ENCODE peak calls at places on chromosomes 1 and 21, in five cellular contexts. One of them, this sample, is unnamed.

GRCh38 chr1:115755436-115756370 is 12.8 kb downstream of the CASQ2 start:
- DNase-seq in CD4-positive, CD25-positive, alpha-beta regulatory T cell: no peak
- DNase-seq in HCT116: no peak
- DNase-seq in CD8-positive, alpha-beta memory T cell: no peak
- DNase-seq in IMR-90: no peak
- DNase-seq in this sample: no peak

GRCh38 chr1:198124665-198125064 is 32.1 kb upstream of the NEK7 start:
- DNase-seq in CD8-positive, alpha-beta memory T cell: no peak
- DNase-seq in CD4-positive, CD25-positive, alpha-beta regulatory T cell: no peak
- DNase-seq in HCT116: no peak
- DNase-seq in IMR-90: no peak
- DNase-seq in this sample: no peak

GRCh38 chr1:212754715-212755114 is 36.9 kb downstream of the NSL1 start:
- DNase-seq in CD4-positive, CD25-positive, alpha-beta regulatory T cell: no peak
- DNase-seq in CD8-positive, alpha-beta memory T cell: no peak
- DNase-seq in HCT116: no peak
- DNase-seq in IMR-90: no peak
- DNase-seq in this sample: no peak

GRCh38 chr1:201269241-201269640 is 14.1 kb upstream of the PKP1 start:
- DNase-seq in CD8-positive, alpha-beta memory T cell: no peak
- DNase-seq in CD4-positive, CD25-positive, alpha-beta regulatory T cell: no peak
- DNase-seq in IMR-90: no peak
- DNase-seq in HCT116: no peak
- DNase-seq in this sample: no peak

GRCh38 chr1:7042322-7043231 is 257.3 kb downstream of the CAMTA1 start:
- DNase-seq in IMR-90: peak; percentile 57
- DNase-seq in HCT116: peak; percentile 10
- DNase-seq in CD8-positive, alpha-beta memory T cell: no peak
- DNase-seq in CD4-positive, CD25-positive, alpha-beta regulatory T cell: no peak
- DNase-seq in this sample: no peak

GRCh38 chr1:53526451-53527101 is 67.4 kb downstream of the DMRTB1 start:
- DNase-seq in CD4-positive, CD25-positive, alpha-beta regulatory T cell: no peak
- DNase-seq in CD8-positive, alpha-beta memory T cell: no peak
- DNase-seq in IMR-90: peak; percentile 88
- DNase-seq in HCT116: no peak
- DNase-seq in this sample: no peak

GRCh38 chr1:191839891-191840290 is 318.4 kb upstream of the RGS18 start:
- DNase-seq in IMR-90: peak; percentile 77
- DNase-seq in HCT116: no peak
- DNase-seq in CD8-positive, alpha-beta memory T cell: no peak
- DNase-seq in CD4-positive, CD25-positive, alpha-beta regulatory T cell: no peak
- DNase-seq in this sample: no peak

GRCh38 chr1:30905898-30906620 is 2.5 kb downstream of the SDC3 start:
- DNase-seq in IMR-90: no peak
- DNase-seq in CD4-positive, CD25-positive, alpha-beta regulatory T cell: no peak
- DNase-seq in HCT116: no peak
- DNase-seq in CD8-positive, alpha-beta memory T cell: no peak
- DNase-seq in this sample: no peak

DNA sequence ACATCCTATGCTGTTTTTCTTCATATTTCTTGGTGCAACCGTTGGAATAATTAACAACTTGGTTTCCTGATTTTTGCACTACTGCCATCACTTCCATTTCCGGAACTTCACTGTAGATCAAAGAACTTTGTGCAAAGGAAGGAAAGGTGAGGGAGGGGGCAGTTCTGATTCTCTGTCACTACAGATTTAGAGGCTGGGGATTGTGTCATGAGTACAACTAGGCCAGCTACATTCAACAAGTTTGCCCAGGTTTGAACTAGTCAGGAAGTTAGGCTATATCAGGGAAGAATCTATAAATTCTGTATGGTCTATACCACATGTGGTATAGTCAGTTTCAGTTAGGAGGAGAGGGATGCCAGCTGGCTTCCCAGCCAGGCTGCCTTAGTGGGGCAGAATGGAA is 84.2 kb downstream of the RGL1 start:
- DNase-seq in CD8-positive, alpha-beta memory T cell: no peak
- DNase-seq in HCT116: no peak
- DNase-seq in IMR-90: no peak
- DNase-seq in CD4-positive, CD25-positive, alpha-beta regulatory T cell: no peak
- DNase-seq in this sample: no peak
- H3K9me3 ChIP-seq in CD8-positive, alpha-beta memory T cell: no peaks in the 10 kb centered on the region
- H3K9me3 ChIP-seq in HCT116: no peaks in the 10 kb centered on the region
- H3K9me3 ChIP-seq in IMR-90: no peaks in the 10 kb centered on the region
- H3K9me3 ChIP-seq in CD4-positive, CD25-positive, alpha-beta regulatory T cell: no peaks in the 10 kb centered on the region
- H3K9me3 ChIP-seq in this sample: no peaks in the 10 kb centered on the region

DNA sequence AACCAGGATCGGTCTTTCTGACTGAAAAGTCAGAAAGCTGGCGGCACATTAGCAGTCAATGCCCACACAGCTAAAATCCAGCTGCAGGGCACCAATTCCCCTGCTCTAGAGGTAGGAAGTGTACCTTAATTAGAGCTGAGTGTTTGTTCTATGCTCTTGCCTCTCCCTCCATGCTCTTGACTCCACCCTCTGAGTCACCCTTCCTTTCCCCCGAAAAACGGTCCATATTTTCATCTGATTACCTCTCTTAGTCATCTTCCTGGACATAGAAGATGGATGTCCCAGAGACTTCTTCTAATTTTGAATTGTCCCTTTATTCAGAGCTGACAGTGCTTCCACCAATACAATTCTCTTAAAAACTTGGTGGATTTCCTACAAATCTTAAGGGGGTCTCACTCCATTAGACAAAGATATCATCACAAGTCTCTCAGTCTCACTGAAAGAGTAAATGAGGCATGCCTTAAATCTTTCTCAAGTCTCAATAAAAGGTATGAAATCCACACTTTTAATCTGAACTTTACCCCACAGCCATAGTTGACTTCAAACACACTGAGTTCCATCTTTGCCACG is 44.1 kb upstream of the SLC19A1 start:
- DNase-seq in HCT116: no peak
- DNase-seq in IMR-90: no peak
- DNase-seq in CD4-positive, CD25-positive, alpha-beta regulatory T cell: no peak
- DNase-seq in CD8-positive, alpha-beta memory T cell: no peak
- DNase-seq in this sample: no peak
- H3K9me3 ChIP-seq in HCT116: peaks cover 5% of the 10 kb centered on the region
- H3K9me3 ChIP-seq in IMR-90: peaks cover 42% of the 10 kb centered on the region
- H3K9me3 ChIP-seq in CD4-positive, CD25-positive, alpha-beta regulatory T cell: peaks cover 18% of the 10 kb centered on the region
- H3K9me3 ChIP-seq in CD8-positive, alpha-beta memory T cell: peaks cover 13% of the 10 kb centered on the region
- H3K9me3 ChIP-seq in this sample: no peaks in the 10 kb centered on the region

GRCh38 chr1:227621211-227621610 is 57.9 kb downstream of the ZNF678 start:
- DNase-seq in CD8-positive, alpha-beta memory T cell: no peak
- DNase-seq in HCT116: no peak
- DNase-seq in CD4-positive, CD25-positive, alpha-beta regulatory T cell: no peak
- DNase-seq in IMR-90: no peak
- DNase-seq in this sample: no peak

DNA sequence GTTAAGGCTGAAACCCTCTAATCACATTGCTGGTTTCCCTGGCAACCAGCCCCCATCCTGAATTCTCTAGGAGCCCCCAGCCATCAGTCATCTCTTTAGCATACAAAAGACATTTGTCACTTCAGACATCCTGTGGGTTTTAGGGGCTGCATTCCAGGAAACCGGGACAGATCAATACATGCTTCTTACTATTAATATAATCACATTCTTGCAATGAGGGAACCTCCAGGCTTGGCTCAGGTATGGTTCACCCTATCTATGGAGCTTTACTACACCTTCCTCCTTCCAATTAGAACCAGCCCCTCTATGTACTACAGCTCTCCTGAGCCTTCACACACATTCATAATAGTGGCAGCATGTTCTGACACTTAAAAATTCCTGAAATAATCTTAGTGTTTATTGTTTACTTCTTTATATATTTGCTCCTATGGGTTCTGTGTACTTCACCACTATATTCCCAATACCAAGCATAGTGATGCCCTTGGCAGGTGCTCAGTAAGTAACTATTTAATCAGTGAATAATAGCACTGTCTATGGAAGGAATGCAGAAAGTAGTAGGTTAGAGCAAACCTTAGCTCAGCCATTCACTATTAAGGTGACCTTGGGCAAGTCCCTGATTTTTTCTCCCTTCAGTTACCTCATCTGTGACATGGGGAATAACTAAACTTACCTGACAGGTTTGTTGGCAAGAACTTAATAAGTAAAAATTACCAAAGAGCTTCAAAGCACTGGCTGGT is 59.6 kb downstream of the ZNF678 start:
- DNase-seq in CD8-positive, alpha-beta memory T cell: no peak
- DNase-seq in CD4-positive, CD25-positive, alpha-beta regulatory T cell: no peak
- DNase-seq in HCT116: no peak
- DNase-seq in IMR-90: no peak
- DNase-seq in this sample: no peak
- H3K9me3 ChIP-seq in CD8-positive, alpha-beta memory T cell: no peaks in the 10 kb centered on the region
- H3K9me3 ChIP-seq in CD4-positive, CD25-positive, alpha-beta regulatory T cell: peaks cover 56% of the 10 kb centered on the region
- H3K9me3 ChIP-seq in HCT116: peaks cover 25% of the 10 kb centered on the region
- H3K9me3 ChIP-seq in IMR-90: peaks cover 35% of the 10 kb centered on the region
- H3K9me3 ChIP-seq in this sample: peaks cover 13% of the 10 kb centered on the region

DNA sequence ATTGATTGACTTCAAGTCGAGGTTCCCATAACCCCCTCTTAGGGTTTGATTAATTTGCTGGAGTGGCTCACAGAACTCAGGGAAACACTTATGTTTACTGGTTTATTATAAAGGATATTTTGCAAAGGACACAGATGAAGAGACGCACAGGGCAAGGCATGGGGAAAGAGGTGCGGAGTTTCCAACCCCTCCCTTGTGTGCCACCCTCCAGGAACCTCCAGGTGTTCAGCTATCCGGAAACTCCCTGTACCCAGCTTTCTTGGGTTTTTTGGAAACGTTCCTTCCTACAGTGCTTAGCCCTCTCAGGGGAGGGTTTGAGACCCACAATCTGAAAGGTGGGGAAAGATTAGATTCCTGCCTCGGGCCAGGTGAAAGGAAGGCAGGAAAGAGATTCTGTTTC is 48.2 kb downstream of the UCK2 start:
- DNase-seq in CD8-positive, alpha-beta memory T cell: no peak
- DNase-seq in IMR-90: no peak
- DNase-seq in HCT116: no peak
- DNase-seq in CD4-positive, CD25-positive, alpha-beta regulatory T cell: no peak
- DNase-seq in this sample: no peak
- H3K9me3 ChIP-seq in CD8-positive, alpha-beta memory T cell: no peaks in the 10 kb centered on the region
- H3K9me3 ChIP-seq in IMR-90: no peaks in the 10 kb centered on the region
- H3K9me3 ChIP-seq in HCT116: peaks cover 7% of the 10 kb centered on the region
- H3K9me3 ChIP-seq in CD4-positive, CD25-positive, alpha-beta regulatory T cell: no peaks in the 10 kb centered on the region
- H3K9me3 ChIP-seq in this sample: no peaks in the 10 kb centered on the region